ENCODE peak calls at places on chromosome 4, in six cellular contexts. I, W, R, L, E and B are unnamed samples.

GRCh38 chr4:2638730-2639129 is 102.3 kb downstream of the FAM193A start:
- DNase-seq in I (no peak), W (no peak), R (no peak), L (no peak), E (no peak), B (no peak)

GRCh38 chr4:71217688-71218087 is 121.1 kb upstream of the SLC4A4 start:
- DNase-seq in I (no peak), W (no peak), R (no peak), L (no peak), E (no peak), B (no peak)

GRCh38 chr4:147823135-147823534 is 91.2 kb downstream of the ARHGAP10 start:
- DNase-seq in I (no peak), W (no peak), R (no peak), L (no peak), E (no peak), B (no peak)

GRCh38 chr4:31107362-31107761 is 387.2 kb downstream of the PCDH7 start:
- DNase-seq in I (no peak), W (no peak), R (no peak), L (no peak), E (no peak), B (no peak)

GRCh38 chr4:42605264-42605663 is 51.6 kb downstream of the ATP8A1 start:
- DNase-seq in I (no peak), W (no peak), R (no peak), L (no peak), E (no peak), B (no peak)

GRCh38 chr4:81421346-81422218 is 50.1 kb downstream of the RASGEF1B start:
- DNase-seq in I (peak; percentile 78), W (peak; percentile 80), R (no peak), L (no peak), E (peak; percentile 82), B (no peak)

GRCh38 chr4:2924765-2925301 is 38.4 kb downstream of the NOP14 start:
- DNase-seq in I (no peak), W (no peak), R (no peak), L (no peak), E (no peak), B (no peak)

GRCh38 chr4:1807258-1807777 is 14.2 kb downstream of the FGFR3 start:
- DNase-seq in I (no peak), W (no peak), R (no peak), L (no peak), E (no peak), B (no peak)

GRCh38 chr4:169815606-169816005 is 57.9 kb upstream of the HPF1 start:
- DNase-seq in I (no peak), W (peak; percentile 67), R (no peak), L (no peak), E (peak; percentile 30), B (no peak)

GRCh38 chr4:89727236-89727635 is 109.7 kb downstream of the SNCA start:
- DNase-seq in I (no peak), W (no peak), R (no peak), L (no peak), E (no peak), B (no peak)

GRCh38 chr4:37490391-37491347 is 195.5 kb downstream of the RELL1 start:
- DNase-seq in I (no peak), W (no peak), R (no peak), L (no peak), E (peak; percentile 24), B (no peak)

GRCh38 chr4:53558981-53559620 is 32.2 kb downstream of the LNX1 start:
- DNase-seq in I (no peak), W (no peak), R (no peak), L (no peak), E (no peak), B (no peak)

GRCh38 chr4:148964456-148964855 is 522.2 kb upstream of the NR3C2 start:
- DNase-seq in I (no peak), W (no peak), R (no peak), L (no peak), E (no peak), B (no peak)

GRCh38 chr4:6229095-6229494 is 28.7 kb upstream of the JAKMIP1 start:
- DNase-seq in I (no peak), W (no peak), R (no peak), L (peak; percentile 26), E (no peak), B (no peak)

GRCh38 chr4:38800366-38800765 is 4.2 kb downstream of the TLR1 start:
- DNase-seq in I (no peak), W (no peak), R (no peak), L (no peak), E (no peak), B (no peak)

GRCh38 chr4:135418353-135418752 is 1216.8 kb upstream of the PABPC4L start:
- DNase-seq in I (no peak), W (no peak), R (peak; percentile 12), L (no peak), E (no peak), B (no peak)

GRCh38 chr4:83217721-83218522 is 66.7 kb downstream of the COQ2 start:
- DNase-seq in I (no peak), W (no peak), R (no peak), L (no peak), E (peak; percentile 37), B (no peak)

GRCh38 chr4:32440391-32440790 is 1720.2 kb downstream of the PCDH7 start:
- DNase-seq in I (no peak), W (no peak), R (no peak), L (no peak), E (no peak), B (no peak)

GRCh38 chr4:853416-853781 is 27.5 kb upstream of the CPLX1 start:
- DNase-seq in I (no peak), W (no peak), R (no peak), L (no peak), E (no peak), B (no peak)

GRCh38 chr4:167868163-167868562 is 224.2 kb upstream of the ANXA10 start:
- DNase-seq in I (no peak), W (no peak), R (no peak), L (no peak), E (no peak), B (no peak)

GRCh38 chr4:7744131-7744804 is 195.4 kb downstream of the AFAP1 start:
- DNase-seq in I (no peak), W (no peak), R (no peak), L (no peak), E (no peak), B (no peak)

GRCh38 chr4:113958766-113959540 is 20.5 kb downstream of the ARSJ start:
- DNase-seq in I (no peak), W (no peak), R (no peak), L (no peak), E (no peak), B (peak; percentile 81)

GRCh38 chr4:40264995-40265909 is 68.4 kb downstream of the RHOH start:
- DNase-seq in I (no peak), W (no peak), R (peak; percentile 31), L (no peak), E (peak; percentile 17), B (no peak)

GRCh38 chr4:165177725-165178666 is 29.4 kb upstream of the KLHL2 start:
- DNase-seq in I (no peak), W (no peak), R (no peak), L (no peak), E (no peak), B (no peak)

GRCh38 chr4:139522457-139522856 is 33.6 kb downstream of the SETD7 start:
- DNase-seq in I (no peak), W (no peak), R (no peak), L (no peak), E (no peak), B (no peak)

GRCh38 chr4:39205000-39205399 is 22.7 kb downstream of the WDR19 start:
- DNase-seq in I (no peak), W (no peak), R (no peak), L (no peak), E (no peak), B (no peak)

GRCh38 chr4:67963345-67963744 is at the start of gene TMPRSS11A:
- DNase-seq in I (no peak), W (no peak), R (no peak), L (no peak), E (no peak), B (no peak)

GRCh38 chr4:128424524-128425195 is 137.0 kb upstream of the PGRMC2 start:
- DNase-seq in I (peak; percentile 42), W (peak; percentile 74), R (no peak), L (no peak), E (no peak), B (peak; percentile 62)

GRCh38 chr4:114281561-114281960 is 302.1 kb upstream of the ARSJ start:
- DNase-seq in I (no peak), W (no peak), R (no peak), L (no peak), E (no peak), B (peak; percentile 77)

GRCh38 chr4:12488672-12489071 is 995.5 kb downstream of the RAB28 start:
- DNase-seq in I (no peak), W (no peak), R (no peak), L (no peak), E (peak; percentile 15), B (no peak)

GRCh38 chr4:67327245-67327860 is 217.9 kb downstream of the CENPC start:
- DNase-seq in I (peak; percentile 64), W (no peak), R (peak; percentile 63), L (peak; percentile 71), E (peak; percentile 56), B (peak; percentile 16)

GRCh38 chr4:39812500-39812899 is 114.6 kb downstream of the UBE2K start:
- DNase-seq in I (no peak), W (no peak), R (no peak), L (no peak), E (no peak), B (no peak)

GRCh38 chr4:133584714-133585113 is 435.6 kb downstream of the PCDH10 start:
- DNase-seq in I (no peak), W (no peak), R (no peak), L (no peak), E (no peak), B (no peak)

GRCh38 chr4:144594471-144594986 is 51.4 kb upstream of the HHIP start:
- DNase-seq in I (no peak), W (no peak), R (no peak), L (no peak), E (no peak), B (no peak)

GRCh38 chr4:165379662-165380061 is 854 bp downstream of the CPE start:
- DNase-seq in I (no peak), W (no peak), R (peak; percentile 37), L (no peak), E (no peak), B (no peak)

GRCh38 chr4:43716721-43717395 is 731.8 kb downstream of the KCTD8 start:
- DNase-seq in I (no peak), W (no peak), R (no peak), L (no peak), E (no peak), B (no peak)

GRCh38 chr4:55866290-55866907 is 13.0 kb downstream of the EXOC1 start:
- DNase-seq in I (no peak), W (peak; percentile 80), R (no peak), L (no peak), E (no peak), B (peak; percentile 88)

GRCh38 chr4:7295917-7296660 is 103.8 kb downstream of the SORCS2 start:
- DNase-seq in I (no peak), W (no peak), R (peak; percentile 54), L (peak; percentile 77), E (no peak), B (no peak)

GRCh38 chr4:8129785-8130184 is 28.8 kb downstream of the ABLIM2 start:
- DNase-seq in I (no peak), W (no peak), R (no peak), L (no peak), E (no peak), B (no peak)